ENCODE peak calls at places on chromosomes 11 and 22, in six cellular contexts. K is CD4-positive, CD25-positive, alpha-beta regulatory T cell; H is GM23338; Z is ascending aorta; E is stimulated activated CD4-positive, alpha-beta T cell treated with anti-CD3 and anti-CD28 coated beads, Interleukin-1b, Interleukin-23, amount 100 ng/mL, for 4 hours; C is Right ventricle myocardium superior. J is an unnamed sample.

GRCh38 chr22:16964366-16964765 is 43.7 kb downstream of the GAB4 start:
- DNase-seq in K (no peak), H (no peak), Z (no peak), E (no peak), C (no peak), J (no peak)

GRCh38 chr11:66278396-66279091 is 569 bp downstream of the CNIH2 start:
- DNase-seq in K (no peak), H (peak), Z (no peak), E (no peak), C (no peak), J (peak)

GRCh38 chr22:29369460-29369859 is 18.9 kb downstream of the AP1B1 start:
- DNase-seq in K (no peak), H (peak), Z (peak), E (no peak), C (peak), J (no peak)

GRCh38 chr11:2445948-2446551 is 1.2 kb downstream of the KCNQ1 start:
- DNase-seq in K (no peak), H (peak), Z (no peak), E (no peak), C (peak), J (peak)

GRCh38 chr11:131373756-131374155 is 3.3 kb downstream of the NTM start:
- DNase-seq in K (no peak), H (no peak), Z (no peak), E (no peak), C (no peak), J (no peak)

GRCh38 chr11:88544656-88545280 is 207.2 kb upstream of the CTSC start:
- DNase-seq in K (no peak), H (no peak), Z (no peak), E (no peak), C (no peak), J (no peak)

GRCh38 chr11:47552086-47552580 is 799 bp downstream of the CELF1 start:
- DNase-seq in K (no peak), H (peak), Z (no peak), E (no peak), C (peak), J (peak)

GRCh38 chr11:7486731-7487130 is 1.4 kb downstream of the OLFML1 start:
- DNase-seq in K (no peak), H (no peak), Z (no peak), E (no peak), C (no peak), J (no peak)

GRCh38 chr11:15101072-15101701 is 13.5 kb upstream of the INSC start:
- DNase-seq in K (peak), H (peak), Z (no peak), E (peak), C (peak), J (peak)

GRCh38 chr11:61111786-61112517 is 9.7 kb downstream of the CD5 start:
- DNase-seq in K (peak), H (no peak), Z (no peak), E (no peak), C (no peak), J (no peak)

GRCh38 chr22:22343603-22344276 is 99.2 kb downstream of the VPREB1 start:
- DNase-seq in K (no peak), H (no peak), Z (no peak), E (no peak), C (no peak), J (no peak)

GRCh38 chr11:6650980-6651379 is 4.6 kb downstream of the DCHS1 start:
- DNase-seq in K (no peak), H (no peak), Z (no peak), E (no peak), C (no peak), J (no peak)

GRCh38 chr11:114208371-114208770 is 87.8 kb upstream of the NNMT start:
- DNase-seq in K (peak), H (no peak), Z (no peak), E (no peak), C (no peak), J (no peak)

GRCh38 chr22:23182289-23183106 is 2.2 kb downstream of the BCR start:
- DNase-seq in K (peak), H (peak), Z (no peak), E (peak), C (no peak), J (peak)

GRCh38 chr11:79244175-79244804 is 196.5 kb downstream of the TENM4 start:
- DNase-seq in K (no peak), H (no peak), Z (no peak), E (no peak), C (no peak), J (peak)

GRCh38 chr11:16191212-16191851 is 165.0 kb downstream of the SOX6 start:
- DNase-seq in K (no peak), H (no peak), Z (no peak), E (no peak), C (no peak), J (no peak)

GRCh38 chr11:31795706-31796522 is 15.2 kb downstream of the PAX6 start:
- DNase-seq in K (no peak), H (peak), Z (no peak), E (no peak), C (no peak), J (peak)

GRCh38 chr11:32566527-32566926 is 17.1 kb upstream of the EIF3M start:
- DNase-seq in K (no peak), H (no peak), Z (no peak), E (no peak), C (no peak), J (no peak)

GRCh38 chr11:44518968-44519550 is 46.4 kb upstream of the CD82 start:
- DNase-seq in K (no peak), H (no peak), Z (no peak), E (no peak), C (no peak), J (peak)

GRCh38 chr22:37023743-37024338 is 4.3 kb downstream of the MPST start:
- DNase-seq in K (no peak), H (no peak), Z (no peak), E (no peak), C (no peak), J (no peak)

GRCh38 chr22:19612866-19613572 is 88.8 kb upstream of the CLDN5 start:
- DNase-seq in K (no peak), H (no peak), Z (no peak), E (no peak), C (no peak), J (no peak)

GRCh38 chr11:111978028-111978771 is 41.1 kb downstream of the DIXDC1 start:
- DNase-seq in K (no peak), H (peak), Z (peak), E (no peak), C (peak), J (peak)

GRCh38 chr11:69358398-69359080 is 64.6 kb downstream of the MYEOV start:
- DNase-seq in K (no peak), H (no peak), Z (no peak), E (no peak), C (no peak), J (no peak)

GRCh38 chr11:59142530-59143507 is at the start of gene FAM111A:
- DNase-seq in K (peak), H (peak), Z (peak), E (peak), C (peak), J (peak)

GRCh38 chr22:36830601-36831000 is 13.8 kb upstream of the PVALB start:
- DNase-seq in K (peak), H (no peak), Z (no peak), E (no peak), C (no peak), J (no peak)

GRCh38 chr11:95688501-95689222 is 100.9 kb downstream of the FAM76B start:
- DNase-seq in K (peak), H (no peak), Z (no peak), E (no peak), C (no peak), J (no peak)

GRCh38 chr22:26756675-26757293 is 99.4 kb downstream of the MIAT start:
- DNase-seq in K (peak), H (peak), Z (no peak), E (no peak), C (peak), J (peak)

GRCh38 chr22:17665884-17666283 is 27.3 kb downstream of the BCL2L13 start:
- DNase-seq in K (no peak), H (no peak), Z (no peak), E (no peak), C (no peak), J (no peak)

GRCh38 chr11:102147031-102147430 is 36.8 kb downstream of the YAP1 start:
- DNase-seq in K (no peak), H (no peak), Z (no peak), E (no peak), C (no peak), J (no peak)

GRCh38 chr11:123702137-123702536 is 39.3 kb downstream of the ZNF202 start:
- DNase-seq in K (no peak), H (no peak), Z (no peak), E (no peak), C (no peak), J (peak)

GRCh38 chr11:35337136-35337918 is 82.0 kb downstream of the SLC1A2 start:
- DNase-seq in K (no peak), H (peak), Z (no peak), E (no peak), C (no peak), J (no peak)

GRCh38 chr11:88579466-88579865 is 241.9 kb upstream of the CTSC start:
- DNase-seq in K (no peak), H (no peak), Z (no peak), E (no peak), C (no peak), J (no peak)

GRCh38 chr22:45884201-45885067 is 92.5 kb downstream of the WNT7B start:
- DNase-seq in K (no peak), H (no peak), Z (no peak), E (no peak), C (peak), J (no peak)

J was measured in left kidney.